ENCODE peak calls at places on chromosomes 2 and 18, in seven cellular contexts. T, Z, V, Q, E, B and X are unnamed samples.

GRCh38 chr2:157806426-157806825 is 69.7 kb downstream of the ACVR1 start:
- DNase-seq in T (no peak), Z (no peak), V (no peak), Q (no peak), E (no peak), B (no peak), X (no peak)

GRCh38 chr2:1541812-1542211 is 128.5 kb downstream of the TPO start:
- DNase-seq in T (no peak), Z (peak), V (no peak), Q (no peak), E (no peak), B (no peak), X (no peak)

GRCh38 chr2:73700111-73700510 is 37.0 kb downstream of the TPRKB start:
- DNase-seq in T (no peak), Z (no peak), V (no peak), Q (no peak), E (no peak), B (no peak), X (no peak)

GRCh38 chr18:63382843-63383242 is 15.8 kb upstream of the KDSR start:
- DNase-seq in T (no peak), Z (no peak), V (no peak), Q (no peak), E (no peak), B (no peak), X (no peak)

GRCh38 chr2:146123256-146123655 is 1603.3 kb upstream of the ZEB2 start:
- DNase-seq in T (no peak), Z (no peak), V (no peak), Q (no peak), E (no peak), B (no peak), X (no peak)

GRCh38 chr2:217798743-217799552 is 203.8 kb downstream of the TNS1 start:
- DNase-seq in T (no peak), Z (no peak), V (no peak), Q (no peak), E (no peak), B (no peak), X (no peak)

GRCh38 chr18:79117380-79117779 is 48.2 kb downstream of the ATP9B start:
- DNase-seq in T (no peak), Z (no peak), V (no peak), Q (no peak), E (no peak), B (no peak), X (no peak)

GRCh38 chr18:23143059-23143831 is 8.0 kb downstream of the CABLES1 start:
- DNase-seq in T (peak), Z (no peak), V (no peak), Q (no peak), E (no peak), B (no peak), X (no peak)

GRCh38 chr2:28613616-28614501 is 118.0 kb downstream of the PLB1 start:
- DNase-seq in T (peak), Z (no peak), V (no peak), Q (peak), E (no peak), B (no peak), X (no peak)

GRCh38 chr2:135745545-135745944 is 3.9 kb downstream of the UBXN4 start:
- DNase-seq in T (no peak), Z (no peak), V (no peak), Q (no peak), E (no peak), B (no peak), X (no peak)

GRCh38 chr18:49029628-49030027 is 78.9 kb upstream of the SMAD7 start:
- DNase-seq in T (no peak), Z (no peak), V (no peak), Q (no peak), E (no peak), B (no peak), X (no peak)

GRCh38 chr2:223747392-223748042 is 89.9 kb downstream of the AP1S3 start:
- DNase-seq in T (no peak), Z (no peak), V (no peak), Q (no peak), E (no peak), B (no peak), X (no peak)

GRCh38 chr18:54261894-54262293 is 7.4 kb upstream of the POLI start:
- DNase-seq in T (no peak), Z (no peak), V (peak), Q (no peak), E (peak), B (no peak), X (no peak)

GRCh38 chr2:132757676-132758075 is 87.7 kb upstream of the LYPD1 start:
- DNase-seq in T (no peak), Z (no peak), V (no peak), Q (no peak), E (no peak), B (no peak), X (no peak)

GRCh38 chr2:240795468-240795867 is 24.6 kb downstream of the KIF1A start:
- DNase-seq in T (no peak), Z (no peak), V (no peak), Q (no peak), E (no peak), B (no peak), X (no peak)
- TF ChIP-seq YY1 in T (no peak), Z (no peak), V (no peak), Q (no peak), E (no peak), B (no peak), X (no peak)

DNA sequence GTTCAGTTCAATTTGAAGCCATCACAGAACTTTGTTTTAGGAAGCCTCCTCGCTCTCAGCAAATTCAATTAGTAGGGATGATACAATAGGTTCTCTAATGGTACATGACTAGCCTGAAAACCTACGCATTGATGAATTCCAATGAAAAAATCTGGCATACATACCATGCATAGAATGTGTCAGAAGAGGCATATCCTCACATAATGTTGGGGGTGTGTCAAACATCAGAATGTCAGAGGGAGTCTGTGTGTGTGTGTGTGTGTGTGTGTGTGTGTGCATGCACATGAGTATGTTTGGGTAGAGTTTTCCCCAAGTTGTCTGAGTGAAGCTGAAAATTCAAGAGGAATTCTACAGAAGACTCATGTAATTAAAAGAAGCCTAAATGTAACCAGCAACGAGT is 78.6 kb downstream of the FIGN start:
- DNase-seq in T (no peak), Z (no peak), V (no peak), Q (no peak), E (no peak), B (no peak), X (no peak)
- TF ChIP-seq YY1 in T (no peak), Z (no peak), V (no peak), Q (no peak), E (no peak), B (no peak), X (no peak)

DNA sequence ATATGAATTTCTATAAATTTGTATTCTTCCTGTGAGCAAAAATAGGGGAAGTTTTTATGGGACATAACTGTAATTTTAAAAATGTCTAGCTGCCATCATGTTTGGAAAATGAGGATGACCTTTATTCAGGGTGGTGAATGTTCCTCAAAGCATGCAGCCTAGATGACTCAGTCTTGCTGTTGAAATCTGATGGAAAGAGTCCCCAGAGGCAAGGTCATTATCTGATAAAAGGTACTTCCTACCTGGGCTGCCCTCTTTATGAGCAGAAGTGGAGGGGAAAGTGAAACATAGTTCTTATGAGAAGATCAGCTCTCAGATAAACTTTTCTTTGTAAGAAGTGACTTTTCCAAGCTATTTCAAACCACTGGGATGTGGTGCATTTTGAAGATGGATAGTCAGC is 1144.7 kb upstream of the PIK3C3 start:
- DNase-seq in T (no peak), Z (no peak), V (no peak), Q (no peak), E (no peak), B (no peak), X (no peak)
- TF ChIP-seq YY1 in T (no peak), Z (no peak), V (no peak), Q (no peak), E (no peak), B (no peak), X (no peak)

GRCh38 chr2:69576895-69577294 is 66.6 kb downstream of the AAK1 start:
- DNase-seq in T (no peak), Z (no peak), V (no peak), Q (no peak), E (no peak), B (no peak), X (no peak)

GRCh38 chr2:69577467-69578200 is 65.9 kb downstream of the AAK1 start:
- DNase-seq in T (no peak), Z (no peak), V (no peak), Q (no peak), E (no peak), B (no peak), X (no peak)

GRCh38 chr2:69581774-69582581 is 61.6 kb downstream of the AAK1 start:
- DNase-seq in T (no peak), Z (no peak), V (peak), Q (peak), E (peak), B (no peak), X (no peak)

GRCh38 chr2:69578201-69578555 is 65.4 kb downstream of the AAK1 start:
- DNase-seq in T (no peak), Z (no peak), V (no peak), Q (no peak), E (no peak), B (no peak), X (no peak)

GRCh38 chr2:69579561-69579960 is 64.0 kb downstream of the AAK1 start:
- DNase-seq in T (no peak), Z (no peak), V (no peak), Q (no peak), E (no peak), B (no peak), X (no peak)
- TF ChIP-seq YY1 in T (no peak), Z (no peak), V (no peak), Q (no peak), E (no peak), B (no peak), X (no peak)

GRCh38 chr2:11340717-11341116 is 3.7 kb downstream of the ROCK2 start:
- DNase-seq in T (no peak), Z (no peak), V (no peak), Q (no peak), E (no peak), B (no peak), X (no peak)

GRCh38 chr2:11343344-11343625 is 1.2 kb downstream of the ROCK2 start:
- DNase-seq in T (peak), Z (no peak), V (no peak), Q (no peak), E (no peak), B (no peak), X (no peak)

GRCh38 chr2:11343626-11344341 is 652 bp downstream of the ROCK2 start:
- DNase-seq in T (no peak), Z (peak), V (no peak), Q (peak), E (peak), B (peak), X (peak)

GRCh38 chr2:11344342-11344955 is at the start of gene ROCK2:
- DNase-seq in T (peak), Z (peak), V (no peak), Q (peak), E (peak), B (peak), X (peak)

GRCh38 chr2:11342561-11343343 is 1.7 kb downstream of the ROCK2 start:
- DNase-seq in T (peak), Z (peak), V (no peak), Q (peak), E (peak), B (no peak), X (no peak)
- TF ChIP-seq YY1 in T (no peak), Z (no peak), V (no peak), Q (no peak), E (no peak), B (no peak), X (no peak)

DNA sequence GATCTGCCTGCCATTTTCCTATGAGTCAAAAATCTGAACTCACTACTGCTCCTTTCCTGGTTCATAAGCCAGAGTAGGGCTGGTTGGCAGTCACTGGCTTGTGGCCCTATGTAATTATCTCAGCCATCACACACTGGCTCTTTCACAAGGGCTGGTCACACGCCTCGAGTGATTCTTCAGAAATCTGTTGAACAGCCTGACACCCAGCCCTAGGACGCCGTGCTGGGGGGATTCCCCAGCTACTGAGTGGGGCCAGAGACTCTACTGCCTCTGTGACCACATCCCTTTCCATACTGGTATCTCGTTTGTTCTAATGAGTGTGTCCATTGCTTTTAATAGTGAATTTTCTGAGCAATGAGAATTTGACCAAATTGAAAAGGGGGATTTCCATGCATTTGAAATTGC is 45.8 kb upstream of the RBM44 start:
- DNase-seq in T (no peak), Z (no peak), V (peak), Q (no peak), E (no peak), B (no peak), X (no peak)
- TF ChIP-seq YY1 in T (no peak), Z (no peak), V (peak), Q (no peak), E (no peak), B (no peak), X (no peak)

GRCh38 chr18:9297007-9297393 is 37.6 kb upstream of the TWSG1 start:
- DNase-seq in T (no peak), Z (no peak), V (no peak), Q (no peak), E (no peak), B (no peak), X (no peak)
- TF ChIP-seq YY1 in T (no peak), Z (no peak), V (no peak), Q (no peak), E (no peak), B (no peak), X (no peak)

GRCh38 chr18:46051731-46052461 is 20.2 kb downstream of the PSTPIP2 start:
- DNase-seq in T (no peak), Z (no peak), V (no peak), Q (peak), E (no peak), B (no peak), X (no peak)

GRCh38 chr18:46040747-46041104 is 31.3 kb downstream of the PSTPIP2 start:
- DNase-seq in T (no peak), Z (no peak), V (no peak), Q (no peak), E (peak), B (no peak), X (no peak)

GRCh38 chr18:46050268-46050667 is 21.8 kb downstream of the PSTPIP2 start:
- DNase-seq in T (no peak), Z (no peak), V (no peak), Q (no peak), E (no peak), B (no peak), X (no peak)

GRCh38 chr18:46042571-46043123 is 29.4 kb downstream of the PSTPIP2 start:
- DNase-seq in T (no peak), Z (no peak), V (no peak), Q (no peak), E (no peak), B (no peak), X (no peak)

GRCh38 chr18:46046126-46046525 is 25.9 kb downstream of the PSTPIP2 start:
- DNase-seq in T (no peak), Z (no peak), V (no peak), Q (no peak), E (no peak), B (no peak), X (no peak)
- TF ChIP-seq YY1 in T (no peak), Z (no peak), V (no peak), Q (no peak), E (no peak), B (no peak), X (no peak)